ENCODE peak calls at places on chromosomes 5 and 9, in ten cellular contexts. One of them, this sample, is unnamed.

GRCh38 chr9:38048319-38048969 is 20.6 kb downstream of the SHB start:
- DNase-seq in AG08395: no peak
- DNase-seq in T-helper 2 cell: no peak
- DNase-seq in T-helper 9 cell: no peak
- DNase-seq in AG04450: no peak
- DNase-seq in cardiac fibroblast: peak
- DNase-seq in NCI-H774: no peak
- DNase-seq in spleen: no peak
- DNase-seq in HCEC 1CT: no peak
- DNase-seq in iris pigment epithelial cell: peak
- DNase-seq in this sample: no peak

GRCh38 chr5:42001673-42002072 is 76.6 kb downstream of the FBXO4 start:
- DNase-seq in AG08395: no peak
- DNase-seq in T-helper 2 cell: no peak
- DNase-seq in T-helper 9 cell: no peak
- DNase-seq in AG04450: no peak
- DNase-seq in cardiac fibroblast: no peak
- DNase-seq in NCI-H774: no peak
- DNase-seq in spleen: no peak
- DNase-seq in HCEC 1CT: no peak
- DNase-seq in iris pigment epithelial cell: no peak
- DNase-seq in this sample: no peak

GRCh38 chr5:109825450-109825849 is 135.7 kb downstream of the MAN2A1 start:
- DNase-seq in AG08395: no peak
- DNase-seq in T-helper 2 cell: no peak
- DNase-seq in T-helper 9 cell: no peak
- DNase-seq in AG04450: no peak
- DNase-seq in cardiac fibroblast: peak
- DNase-seq in NCI-H774: no peak
- DNase-seq in spleen: no peak
- DNase-seq in HCEC 1CT: peak
- DNase-seq in iris pigment epithelial cell: peak
- DNase-seq in this sample: no peak

GRCh38 chr9:123234853-123235252 is 33.5 kb downstream of the STRBP start:
- DNase-seq in AG08395: no peak
- DNase-seq in T-helper 2 cell: no peak
- DNase-seq in T-helper 9 cell: no peak
- DNase-seq in AG04450: no peak
- DNase-seq in cardiac fibroblast: no peak
- DNase-seq in NCI-H774: no peak
- DNase-seq in spleen: no peak
- DNase-seq in HCEC 1CT: no peak
- DNase-seq in iris pigment epithelial cell: no peak
- DNase-seq in this sample: no peak

GRCh38 chr9:124258765-124259272 is 1.1 kb downstream of the NEK6 start:
- DNase-seq in AG08395: no peak
- DNase-seq in T-helper 2 cell: no peak
- DNase-seq in T-helper 9 cell: no peak
- DNase-seq in AG04450: no peak
- DNase-seq in cardiac fibroblast: no peak
- DNase-seq in NCI-H774: no peak
- DNase-seq in spleen: no peak
- DNase-seq in HCEC 1CT: no peak
- DNase-seq in iris pigment epithelial cell: no peak
- DNase-seq in this sample: no peak

GRCh38 chr9:23123048-23123632 is 676.5 kb downstream of the DMRTA1 start:
- DNase-seq in AG08395: no peak
- DNase-seq in T-helper 2 cell: no peak
- DNase-seq in T-helper 9 cell: no peak
- DNase-seq in AG04450: no peak
- DNase-seq in cardiac fibroblast: peak
- DNase-seq in NCI-H774: no peak
- DNase-seq in spleen: no peak
- DNase-seq in HCEC 1CT: no peak
- DNase-seq in iris pigment epithelial cell: peak
- DNase-seq in this sample: no peak

GRCh38 chr9:112570731-112571167 is 84.1 kb downstream of the KIAA1958 start:
- DNase-seq in AG08395: no peak
- DNase-seq in T-helper 2 cell: no peak
- DNase-seq in T-helper 9 cell: no peak
- DNase-seq in AG04450: no peak
- DNase-seq in cardiac fibroblast: no peak
- DNase-seq in NCI-H774: no peak
- DNase-seq in spleen: no peak
- DNase-seq in HCEC 1CT: no peak
- DNase-seq in iris pigment epithelial cell: no peak
- DNase-seq in this sample: no peak

GRCh38 chr5:30959238-30959637 is 234.2 kb upstream of the CDH6 start:
- DNase-seq in AG08395: no peak
- DNase-seq in T-helper 2 cell: no peak
- DNase-seq in T-helper 9 cell: no peak
- DNase-seq in AG04450: no peak
- DNase-seq in cardiac fibroblast: peak
- DNase-seq in NCI-H774: no peak
- DNase-seq in spleen: no peak
- DNase-seq in HCEC 1CT: no peak
- DNase-seq in iris pigment epithelial cell: peak
- DNase-seq in this sample: peak

GRCh38 chr5:177604116-177604521 is 4.2 kb downstream of the B4GALT7 start:
- DNase-seq in AG08395: no peak
- DNase-seq in T-helper 2 cell: no peak
- DNase-seq in T-helper 9 cell: no peak
- DNase-seq in AG04450: no peak
- DNase-seq in cardiac fibroblast: no peak
- DNase-seq in NCI-H774: no peak
- DNase-seq in spleen: no peak
- DNase-seq in HCEC 1CT: no peak
- DNase-seq in iris pigment epithelial cell: no peak
- DNase-seq in this sample: no peak

GRCh38 chr5:143201589-143201988 is 201.9 kb downstream of the NR3C1 start:
- DNase-seq in AG08395: no peak
- DNase-seq in T-helper 2 cell: no peak
- DNase-seq in T-helper 9 cell: no peak
- DNase-seq in AG04450: no peak
- DNase-seq in cardiac fibroblast: peak
- DNase-seq in NCI-H774: no peak
- DNase-seq in spleen: no peak
- DNase-seq in HCEC 1CT: peak
- DNase-seq in iris pigment epithelial cell: peak
- DNase-seq in this sample: no peak

GRCh38 chr5:68343421-68343826 is 127.9 kb downstream of the PIK3R1 start:
- DNase-seq in AG08395: peak
- DNase-seq in T-helper 2 cell: no peak
- DNase-seq in T-helper 9 cell: no peak
- DNase-seq in AG04450: peak
- DNase-seq in cardiac fibroblast: peak
- DNase-seq in NCI-H774: no peak
- DNase-seq in spleen: no peak
- DNase-seq in HCEC 1CT: peak
- DNase-seq in iris pigment epithelial cell: peak
- DNase-seq in this sample: peak

GRCh38 chr9:94639045-94639995 is at the start of gene FBP1:
- DNase-seq in AG08395: no peak
- DNase-seq in T-helper 2 cell: no peak
- DNase-seq in T-helper 9 cell: peak
- DNase-seq in AG04450: no peak
- DNase-seq in cardiac fibroblast: peak
- DNase-seq in NCI-H774: peak
- DNase-seq in spleen: peak
- DNase-seq in HCEC 1CT: no peak
- DNase-seq in iris pigment epithelial cell: no peak
- DNase-seq in this sample: no peak

GRCh38 chr9:113875917-113876805 is at the start of gene ZNF618:
- DNase-seq in AG08395: peak
- DNase-seq in T-helper 2 cell: no peak
- DNase-seq in T-helper 9 cell: no peak
- DNase-seq in AG04450: no peak
- DNase-seq in cardiac fibroblast: peak
- DNase-seq in NCI-H774: peak
- DNase-seq in spleen: peak
- DNase-seq in HCEC 1CT: peak
- DNase-seq in iris pigment epithelial cell: peak
- DNase-seq in this sample: peak

GRCh38 chr5:140221697-140222223 is 46.8 kb downstream of the CYSTM1 start:
- DNase-seq in AG08395: peak
- DNase-seq in T-helper 2 cell: no peak
- DNase-seq in T-helper 9 cell: no peak
- DNase-seq in AG04450: peak
- DNase-seq in cardiac fibroblast: peak
- DNase-seq in NCI-H774: no peak
- DNase-seq in spleen: no peak
- DNase-seq in HCEC 1CT: peak
- DNase-seq in iris pigment epithelial cell: peak
- DNase-seq in this sample: peak

GRCh38 chr5:137333461-137333860 is 165.7 kb downstream of the SPOCK1 start:
- DNase-seq in AG08395: no peak
- DNase-seq in T-helper 2 cell: no peak
- DNase-seq in T-helper 9 cell: no peak
- DNase-seq in AG04450: no peak
- DNase-seq in cardiac fibroblast: no peak
- DNase-seq in NCI-H774: no peak
- DNase-seq in spleen: no peak
- DNase-seq in HCEC 1CT: no peak
- DNase-seq in iris pigment epithelial cell: no peak
- DNase-seq in this sample: no peak

GRCh38 chr9:34190996-34191892 is 12.4 kb downstream of the UBAP1 start:
- DNase-seq in AG08395: no peak
- DNase-seq in T-helper 2 cell: no peak
- DNase-seq in T-helper 9 cell: no peak
- DNase-seq in AG04450: no peak
- DNase-seq in cardiac fibroblast: peak
- DNase-seq in NCI-H774: peak
- DNase-seq in spleen: no peak
- DNase-seq in HCEC 1CT: peak
- DNase-seq in iris pigment epithelial cell: no peak
- DNase-seq in this sample: no peak

GRCh38 chr5:25955337-25955736 is 1083.0 kb downstream of the CDH9 start:
- DNase-seq in AG08395: no peak
- DNase-seq in T-helper 2 cell: no peak
- DNase-seq in T-helper 9 cell: no peak
- DNase-seq in AG04450: no peak
- DNase-seq in cardiac fibroblast: no peak
- DNase-seq in NCI-H774: no peak
- DNase-seq in spleen: no peak
- DNase-seq in HCEC 1CT: no peak
- DNase-seq in iris pigment epithelial cell: no peak
- DNase-seq in this sample: no peak

GRCh38 chr5:142425286-142426065 is 100.7 kb upstream of the SPRY4 start:
- DNase-seq in AG08395: peak
- DNase-seq in T-helper 2 cell: no peak
- DNase-seq in T-helper 9 cell: no peak
- DNase-seq in AG04450: peak
- DNase-seq in cardiac fibroblast: peak
- DNase-seq in NCI-H774: no peak
- DNase-seq in spleen: no peak
- DNase-seq in HCEC 1CT: no peak
- DNase-seq in iris pigment epithelial cell: peak
- DNase-seq in this sample: peak

GRCh38 chr9:134642385-134643181 is 980 bp downstream of the COL5A1 start:
- DNase-seq in AG08395: peak
- DNase-seq in T-helper 2 cell: no peak
- DNase-seq in T-helper 9 cell: no peak
- DNase-seq in AG04450: peak
- DNase-seq in cardiac fibroblast: peak
- DNase-seq in NCI-H774: no peak
- DNase-seq in spleen: no peak
- DNase-seq in HCEC 1CT: peak
- DNase-seq in iris pigment epithelial cell: peak
- DNase-seq in this sample: peak

GRCh38 chr9:89999534-90000370 is 394.9 kb downstream of the GADD45G start:
- DNase-seq in AG08395: peak
- DNase-seq in T-helper 2 cell: peak
- DNase-seq in T-helper 9 cell: no peak
- DNase-seq in AG04450: no peak
- DNase-seq in cardiac fibroblast: peak
- DNase-seq in NCI-H774: peak
- DNase-seq in spleen: peak
- DNase-seq in HCEC 1CT: no peak
- DNase-seq in iris pigment epithelial cell: peak
- DNase-seq in this sample: peak

GRCh38 chr9:137064027-137064879 is 6.1 kb downstream of the SAPCD2 start:
- DNase-seq in AG08395: peak
- DNase-seq in T-helper 2 cell: peak
- DNase-seq in T-helper 9 cell: peak
- DNase-seq in AG04450: no peak
- DNase-seq in cardiac fibroblast: peak
- DNase-seq in NCI-H774: peak
- DNase-seq in spleen: peak
- DNase-seq in HCEC 1CT: peak
- DNase-seq in iris pigment epithelial cell: peak
- DNase-seq in this sample: peak

GRCh38 chr5:157290981-157291711 is 25.2 kb downstream of the CYFIP2 start:
- DNase-seq in AG08395: no peak
- DNase-seq in T-helper 2 cell: no peak
- DNase-seq in T-helper 9 cell: no peak
- DNase-seq in AG04450: no peak
- DNase-seq in cardiac fibroblast: peak
- DNase-seq in NCI-H774: no peak
- DNase-seq in spleen: no peak
- DNase-seq in HCEC 1CT: no peak
- DNase-seq in iris pigment epithelial cell: peak
- DNase-seq in this sample: no peak

GRCh38 chr5:173715607-173716006 is 99.2 kb upstream of the BOD1 start:
- DNase-seq in AG08395: no peak
- DNase-seq in T-helper 2 cell: no peak
- DNase-seq in T-helper 9 cell: no peak
- DNase-seq in AG04450: no peak
- DNase-seq in cardiac fibroblast: no peak
- DNase-seq in NCI-H774: no peak
- DNase-seq in spleen: no peak
- DNase-seq in HCEC 1CT: no peak
- DNase-seq in iris pigment epithelial cell: no peak
- DNase-seq in this sample: peak

GRCh38 chr5:135391123-135391868 is 7.7 kb downstream of the MACROH2A1 start:
- DNase-seq in AG08395: peak
- DNase-seq in T-helper 2 cell: no peak
- DNase-seq in T-helper 9 cell: no peak
- DNase-seq in AG04450: peak
- DNase-seq in cardiac fibroblast: peak
- DNase-seq in NCI-H774: no peak
- DNase-seq in spleen: no peak
- DNase-seq in HCEC 1CT: peak
- DNase-seq in iris pigment epithelial cell: peak
- DNase-seq in this sample: no peak

GRCh38 chr5:167770461-167770860 is 521.0 kb upstream of the WWC1 start:
- DNase-seq in AG08395: peak
- DNase-seq in T-helper 2 cell: no peak
- DNase-seq in T-helper 9 cell: no peak
- DNase-seq in AG04450: peak
- DNase-seq in cardiac fibroblast: peak
- DNase-seq in NCI-H774: no peak
- DNase-seq in spleen: no peak
- DNase-seq in HCEC 1CT: peak
- DNase-seq in iris pigment epithelial cell: peak
- DNase-seq in this sample: no peak

GRCh38 chr9:4346111-4346510 is 46.2 kb upstream of the GLIS3 start:
- DNase-seq in AG08395: no peak
- DNase-seq in T-helper 2 cell: no peak
- DNase-seq in T-helper 9 cell: no peak
- DNase-seq in AG04450: no peak
- DNase-seq in cardiac fibroblast: no peak
- DNase-seq in NCI-H774: no peak
- DNase-seq in spleen: no peak
- DNase-seq in HCEC 1CT: no peak
- DNase-seq in iris pigment epithelial cell: no peak
- DNase-seq in this sample: no peak

GRCh38 chr5:45414620-45415551 is 281.3 kb downstream of the HCN1 start:
- DNase-seq in AG08395: no peak
- DNase-seq in T-helper 2 cell: no peak
- DNase-seq in T-helper 9 cell: no peak
- DNase-seq in AG04450: no peak
- DNase-seq in cardiac fibroblast: no peak
- DNase-seq in NCI-H774: no peak
- DNase-seq in spleen: no peak
- DNase-seq in HCEC 1CT: no peak
- DNase-seq in iris pigment epithelial cell: no peak
- DNase-seq in this sample: no peak

This sample was measured in MG63.